ENCODE peak calls at places on chromosomes 3 and 15, in seven cellular contexts. One of them, this sample, is unnamed.

GRCh38 chr3:149812165-149812605 is 830 bp upstream of the RNF13 start:
- DNase-seq in NCI-H226: no peak
- DNase-seq in CD4-positive, CD25-positive, alpha-beta regulatory T cell: no peak
- DNase-seq in LHCN-M2: no peak
- DNase-seq in HT-29: no peak
- DNase-seq in T47D: no peak
- DNase-seq in naive B cell: no peak
- DNase-seq in this sample: no peak

GRCh38 chr3:189040934-189041333 is 130.8 kb upstream of the TPRG1 start:
- DNase-seq in naive B cell: no peak
- DNase-seq in NCI-H226: no peak
- DNase-seq in HT-29: no peak
- DNase-seq in LHCN-M2: no peak
- DNase-seq in CD4-positive, CD25-positive, alpha-beta regulatory T cell: no peak
- DNase-seq in T47D: no peak
- DNase-seq in this sample: no peak

GRCh38 chr15:77144028-77144427 is 73.1 kb upstream of the TSPAN3 start:
- DNase-seq in T47D: no peak
- DNase-seq in HT-29: no peak
- DNase-seq in NCI-H226: peak
- DNase-seq in LHCN-M2: peak
- DNase-seq in naive B cell: no peak
- DNase-seq in CD4-positive, CD25-positive, alpha-beta regulatory T cell: no peak
- DNase-seq in this sample: no peak

GRCh38 chr15:34812369-34812768 is 17.0 kb upstream of the ACTC1 start:
- DNase-seq in LHCN-M2: peak
- DNase-seq in CD4-positive, CD25-positive, alpha-beta regulatory T cell: no peak
- DNase-seq in naive B cell: no peak
- DNase-seq in HT-29: no peak
- DNase-seq in T47D: no peak
- DNase-seq in NCI-H226: no peak
- DNase-seq in this sample: no peak

GRCh38 chr15:69976366-69976994 is 121.2 kb downstream of the TLE3 start:
- DNase-seq in LHCN-M2: peak
- DNase-seq in HT-29: peak
- DNase-seq in CD4-positive, CD25-positive, alpha-beta regulatory T cell: no peak
- DNase-seq in NCI-H226: peak
- DNase-seq in naive B cell: peak
- DNase-seq in T47D: peak
- DNase-seq in this sample: no peak

GRCh38 chr15:67240235-67241131 is 14.0 kb downstream of the AAGAB start:
- DNase-seq in naive B cell: no peak
- DNase-seq in T47D: peak
- DNase-seq in LHCN-M2: peak
- DNase-seq in CD4-positive, CD25-positive, alpha-beta regulatory T cell: no peak
- DNase-seq in NCI-H226: peak
- DNase-seq in HT-29: peak
- DNase-seq in this sample: no peak

GRCh38 chr3:14818804-14819500 is at the start of gene FGD5:
- DNase-seq in CD4-positive, CD25-positive, alpha-beta regulatory T cell: no peak
- DNase-seq in naive B cell: no peak
- DNase-seq in LHCN-M2: no peak
- DNase-seq in NCI-H226: no peak
- DNase-seq in T47D: no peak
- DNase-seq in HT-29: no peak
- DNase-seq in this sample: no peak

GRCh38 chr3:56799251-56799882 is 2.4 kb downstream of the ARHGEF3 start:
- DNase-seq in NCI-H226: peak
- DNase-seq in CD4-positive, CD25-positive, alpha-beta regulatory T cell: peak
- DNase-seq in T47D: peak
- DNase-seq in HT-29: peak
- DNase-seq in naive B cell: peak
- DNase-seq in LHCN-M2: peak
- DNase-seq in this sample: peak